ENCODE peak calls at places on chromosomes 13 and 19, in six cellular contexts. F is hypothalamus; N is NCI-H1105; X is activated CD4-positive, alpha-beta memory T cell treated with anti-CD3 and anti-CD28 coated beads, Interleukin-2, amount 10 ng/mL, durations not matched to agents 7 days and 5 days; S is activated CD8-positive, alpha-beta memory T cell treated with anti-CD3 and anti-CD28 coated beads, Interleukin-2, amount 50 U/mL, for 4 hours; V is C1 segment of cervical spinal cord. C is an unnamed sample.

GRCh38 chr19:32874605-32875004 is 5.0 kb upstream of the SLC7A9 start:
- DNase-seq in F (no peak), N (no peak), X (no peak), S (no peak), V (no peak), C (no peak)

GRCh38 chr19:33781996-33782395 is 14.7 kb upstream of the KCTD15 start:
- DNase-seq in F (no peak), N (no peak), X (no peak), S (no peak), V (no peak), C (no peak)

GRCh38 chr19:37551123-37551993 is 43.2 kb downstream of the ZNF571 start:
- DNase-seq in F (no peak), N (no peak), X (peak), S (no peak), V (no peak), C (no peak)

GRCh38 chr19:31979949-31980670 is 365.3 kb upstream of the ZNF507 start:
- DNase-seq in F (no peak), N (no peak), X (no peak), S (no peak), V (no peak), C (no peak)

GRCh38 chr13:30601836-30602235 is 15.9 kb upstream of the USPL1 start:
- DNase-seq in F (no peak), N (no peak), X (no peak), S (no peak), V (no peak), C (no peak)

GRCh38 chr13:41244555-41244954 is 18.8 kb downstream of the MTRF1 start:
- DNase-seq in F (no peak), N (no peak), X (no peak), S (no peak), V (no peak), C (no peak)

GRCh38 chr19:33280351-33280921 is 21.9 kb downstream of the CEBPA start:
- DNase-seq in F (no peak), N (no peak), X (peak), S (no peak), V (no peak), C (no peak)

GRCh38 chr19:49801401-49801888 is 11.6 kb downstream of the FUZ start:
- DNase-seq in F (no peak), N (no peak), X (no peak), S (no peak), V (no peak), C (no peak)

GRCh38 chr13:30364876-30365275 is 57.4 kb upstream of the UBE2L5 start:
- DNase-seq in F (no peak), N (no peak), X (no peak), S (no peak), V (no peak), C (no peak)

GRCh38 chr19:46508206-46508605 is 12.5 kb upstream of the PNMA8B start:
- DNase-seq in F (no peak), N (no peak), X (no peak), S (no peak), V (no peak), C (no peak)

GRCh38 chr19:30263719-30264440 is 108.3 kb upstream of the ZNF536 start:
- DNase-seq in F (no peak), N (no peak), X (no peak), S (no peak), V (no peak), C (no peak)

GRCh38 chr13:35014606-35015005 is 72.5 kb downstream of the NBEA start:
- DNase-seq in F (no peak), N (no peak), X (no peak), S (no peak), V (no peak), C (peak)

GRCh38 chr13:50075619-50076097 is 60.4 kb downstream of the KCNRG start:
- DNase-seq in F (no peak), N (no peak), X (no peak), S (no peak), V (no peak), C (no peak)

GRCh38 chr13:98026457-98026857 is 73.0 kb downstream of the IPO5 start:
- DNase-seq in F (no peak), N (no peak), X (no peak), S (no peak), V (no peak), C (no peak)

GRCh38 chr19:35717665-35718344 is at the start of gene KMT2B:
- DNase-seq in F (peak), N (no peak), X (no peak), S (no peak), V (peak), C (no peak)

GRCh38 chr19:38735257-38735686 is 9.0 kb downstream of the CAPN12 start:
- DNase-seq in F (no peak), N (peak), X (peak), S (peak), V (no peak), C (no peak)

GRCh38 chr19:10764340-10764894 is 46.5 kb downstream of the DNM2 start:
- DNase-seq in F (no peak), N (no peak), X (no peak), S (no peak), V (no peak), C (no peak)

GRCh38 chr19:18848860-18849661 is 17.3 kb downstream of the UPF1 start:
- DNase-seq in F (peak), N (no peak), X (no peak), S (no peak), V (peak), C (peak)

GRCh38 chr19:53659292-53659691 is 27.5 kb downstream of the DPRX start:
- DNase-seq in F (peak), N (no peak), X (no peak), S (no peak), V (no peak), C (peak)

GRCh38 chr13:26867451-26868067 is 107.0 kb upstream of the GPR12 start:
- DNase-seq in F (no peak), N (no peak), X (peak), S (no peak), V (no peak), C (no peak)

GRCh38 chr13:109989155-109989554 is 202.8 kb upstream of the IRS2 start:
- DNase-seq in F (no peak), N (no peak), X (no peak), S (no peak), V (no peak), C (no peak)

GRCh38 chr19:40721936-40722661 is 5.2 kb downstream of the ITPKC start:
- DNase-seq in F (no peak), N (no peak), X (no peak), S (no peak), V (no peak), C (no peak)

GRCh38 chr13:26584713-26585112 is 27.2 kb downstream of the WASF3 start:
- DNase-seq in F (no peak), N (no peak), X (no peak), S (no peak), V (no peak), C (no peak)

GRCh38 chr19:17244618-17245534 is 843 bp downstream of the NR2F6 start:
- DNase-seq in F (no peak), N (peak), X (no peak), S (no peak), V (no peak), C (no peak)

GRCh38 chr19:41563847-41564514 is 12.0 kb upstream of the CEACAM21 start:
- DNase-seq in F (no peak), N (peak), X (peak), S (peak), V (no peak), C (no peak)

GRCh38 chr13:63472736-63473135 is 2057.1 kb upstream of the PCDH20 start:
- DNase-seq in F (no peak), N (no peak), X (no peak), S (no peak), V (no peak), C (no peak)

GRCh38 chr13:78762825-78763224 is 103.9 kb upstream of the OBI1 start:
- DNase-seq in F (no peak), N (no peak), X (no peak), S (no peak), V (no peak), C (no peak)

GRCh38 chr13:110405597-110406450 is 98.7 kb downstream of the COL4A2 start:
- DNase-seq in F (no peak), N (no peak), X (no peak), S (no peak), V (no peak), C (no peak)

GRCh38 chr13:113582841-113583631 is 1.5 kb upstream of the TFDP1 start:
- DNase-seq in F (no peak), N (no peak), X (peak), S (no peak), V (no peak), C (peak)

GRCh38 chr13:48631441-48631840 is 22.3 kb upstream of the CYSLTR2 start:
- DNase-seq in F (no peak), N (no peak), X (no peak), S (no peak), V (no peak), C (peak)

GRCh38 chr19:46674416-46675178 is 13.6 kb upstream of the DACT3 start:
- DNase-seq in F (no peak), N (no peak), X (no peak), S (no peak), V (no peak), C (peak)

GRCh38 chr13:44439615-44440014 is 66.0 kb downstream of the SERP2 start:
- DNase-seq in F (no peak), N (no peak), X (no peak), S (no peak), V (no peak), C (no peak)

GRCh38 chr13:23811366-23812027 is 77.7 kb downstream of the MIPEP start:
- DNase-seq in F (no peak), N (no peak), X (no peak), S (no peak), V (no peak), C (no peak)

GRCh38 chr13:39612023-39612637 is 9.1 kb upstream of the LHFPL6 start:
- DNase-seq in F (peak), N (peak), X (peak), S (peak), V (no peak), C (peak)

GRCh38 chr13:26964278-26965057 is 203.9 kb upstream of the GPR12 start:
- DNase-seq in F (no peak), N (no peak), X (no peak), S (no peak), V (no peak), C (no peak)

GRCh38 chr19:40314646-40315045 is 29.5 kb upstream of the AKT2 start:
- DNase-seq in F (no peak), N (no peak), X (no peak), S (no peak), V (no peak), C (no peak)

GRCh38 chr13:45410466-45410865 is 7.7 kb downstream of the SLC25A30 start:
- DNase-seq in F (no peak), N (no peak), X (no peak), S (no peak), V (no peak), C (no peak)

GRCh38 chr19:53707278-53707677 is 75.5 kb downstream of the DPRX start:
- DNase-seq in F (no peak), N (no peak), X (no peak), S (no peak), V (no peak), C (no peak)

GRCh38 chr13:51249767-51250741 is 27.9 kb downstream of the FAM124A start:
- DNase-seq in F (no peak), N (no peak), X (no peak), S (no peak), V (no peak), C (no peak)